ENCODE peak calls at places on chromosomes 5 and 9, in six cellular contexts. T is aorta, L is neural progenitor cell, N is transverse colon, H is astrocyte of the cerebellum, P is HFF-Myc. X is an unnamed sample.

GRCh38 chr5:163248856-163249255 is 188.5 kb upstream of the CCNG1 start:
- DNase-seq in T (no peak), L (no peak), N (no peak), H (peak; percentile 79), P (no peak), X (no peak)

GRCh38 chr5:121630402-121630801 is 221.3 kb upstream of the FTMT start:
- DNase-seq in T (no peak), L (peak; percentile 8), N (no peak), H (no peak), P (peak; percentile 5), X (no peak)

GRCh38 chr5:116892993-116893392 is 318.4 kb upstream of the SEMA6A start:
- DNase-seq in T (no peak), L (no peak), N (no peak), H (no peak), P (no peak), X (no peak)

GRCh38 chr5:61732796-61733195 is 400.7 kb downstream of the ZSWIM6 start:
- DNase-seq in T (no peak), L (no peak), N (no peak), H (no peak), P (no peak), X (no peak)

GRCh38 chr5:31021181-31021624 is 172.3 kb upstream of the CDH6 start:
- DNase-seq in T (no peak), L (no peak), N (no peak), H (no peak), P (no peak), X (no peak)

GRCh38 chr9:17134843-17135577 is at the start of gene CNTLN:
- DNase-seq in T (peak; percentile 99), L (peak; percentile 89), N (peak; percentile 93), H (peak; percentile 65), P (peak; percentile 80), X (peak; percentile 87)

GRCh38 chr9:87206064-87206661 is 258.9 kb upstream of the GAS1 start:
- DNase-seq in T (no peak), L (no peak), N (no peak), H (peak; percentile 68), P (peak; percentile 56), X (peak; percentile 54)

GRCh38 chr5:90809695-90810094 is 251.1 kb downstream of the ADGRV1 start:
- DNase-seq in T (no peak), L (no peak), N (no peak), H (no peak), P (no peak), X (no peak)

GRCh38 chr9:122386316-122386872 is 15.6 kb downstream of the PTGS1 start:
- DNase-seq in T (no peak), L (no peak), N (no peak), H (no peak), P (no peak), X (no peak)

GRCh38 chr9:128072144-128073021 is 4.4 kb downstream of the SLC25A25 start:
- DNase-seq in T (peak; percentile 88), L (no peak), N (peak; percentile 89), H (peak; percentile 54), P (no peak), X (peak; percentile 77)

GRCh38 chr5:72878854-72879253 is 62.4 kb downstream of the TNPO1 start:
- DNase-seq in T (no peak), L (no peak), N (no peak), H (peak; percentile 26), P (no peak), X (no peak)

GRCh38 chr9:93184439-93185221 is 691 bp downstream of the WNK2 start:
- DNase-seq in T (no peak), L (peak; percentile 65), N (peak; percentile 25), H (no peak), P (no peak), X (no peak)

GRCh38 chr5:172436078-172436873 is 18.0 kb downstream of the SH3PXD2B start:
- DNase-seq in T (peak; percentile 47), L (no peak), N (no peak), H (no peak), P (no peak), X (no peak)

GRCh38 chr5:58582004-58582403 is 871 bp upstream of the RAB3C start:
- DNase-seq in T (no peak), L (peak; percentile 72), N (no peak), H (no peak), P (no peak), X (no peak)

GRCh38 chr5:80435476-80435875 is 27.6 kb downstream of the ZFYVE16 start:
- DNase-seq in T (no peak), L (no peak), N (no peak), H (no peak), P (no peak), X (no peak)

GRCh38 chr9:3014164-3014563 is 170.3 kb upstream of the PUM3 start:
- DNase-seq in T (no peak), L (no peak), N (no peak), H (no peak), P (no peak), X (no peak)

GRCh38 chr5:143111799-143112198 is 291.7 kb downstream of the NR3C1 start:
- DNase-seq in T (no peak), L (no peak), N (no peak), H (no peak), P (no peak), X (no peak)

GRCh38 chr5:121962347-121962670 is 534 bp downstream of the SRFBP1 start:
- DNase-seq in T (no peak), L (no peak), N (no peak), H (no peak), P (no peak), X (no peak)

GRCh38 chr9:37297592-37297991 is 124.9 kb upstream of the GRHPR start:
- DNase-seq in T (no peak), L (no peak), N (no peak), H (no peak), P (no peak), X (no peak)

GRCh38 chr9:91847576-91847975 is 102.5 kb downstream of the ROR2 start:
- DNase-seq in T (no peak), L (no peak), N (no peak), H (no peak), P (peak; percentile 64), X (no peak)

GRCh38 chr5:66306105-66306843 is 162.2 kb downstream of the SREK1 start:
- DNase-seq in T (no peak), L (peak; percentile 77), N (peak; percentile 34), H (peak; percentile 63), P (peak; percentile 33), X (peak; percentile 55)

GRCh38 chr5:150562832-150563231 is 54.9 kb downstream of the NDST1 start:
- DNase-seq in T (no peak), L (peak; percentile 40), N (peak; percentile 52), H (no peak), P (no peak), X (peak; percentile 69)

GRCh38 chr5:67192719-67193464 is 3.7 kb downstream of the CD180 start:
- DNase-seq in T (no peak), L (no peak), N (no peak), H (peak; percentile 32), P (no peak), X (no peak)

GRCh38 chr5:106094128-106094726 is 1576.5 kb downstream of the EFNA5 start:
- DNase-seq in T (no peak), L (no peak), N (peak; percentile 9), H (peak; percentile 31), P (peak; percentile 21), X (peak; percentile 55)

DNA sequence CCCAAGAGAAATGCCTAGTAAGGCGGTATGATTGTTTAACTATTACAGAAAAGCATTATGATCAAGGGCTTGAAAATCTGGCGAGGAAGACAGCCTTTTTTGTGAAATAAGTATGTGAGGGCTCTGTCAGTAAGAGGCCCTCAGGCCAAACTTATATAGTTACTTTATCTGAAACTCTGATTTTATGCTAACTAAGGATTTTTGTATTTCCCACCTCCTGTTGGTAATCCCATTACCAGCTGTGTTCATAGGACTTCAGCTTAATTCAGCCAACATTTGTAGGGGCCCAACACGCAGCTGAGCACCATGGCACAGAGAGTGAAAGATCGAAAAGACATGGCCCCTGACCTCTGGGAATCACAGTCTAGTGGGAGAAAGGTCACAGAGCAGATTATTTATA is 318.3 kb upstream of the WWC1 start:
- DNase-seq in T (no peak), L (no peak), N (no peak), H (no peak), P (no peak), X (no peak)
- H3K4me3 ChIP-seq in T (no peak overlapping the region), L (no peak overlapping the region), N (no peak overlapping the region), H (no peak overlapping the region), P (no peak overlapping the region), X (no peak overlapping the region)

GRCh38 chr5:57298295-57298984 is 124.6 kb downstream of the GPBP1 start:
- DNase-seq in T (peak; percentile 86), L (peak; percentile 94), N (peak; percentile 94), H (peak; percentile 87), P (peak; percentile 77), X (peak; percentile 84)
- H3K4me3 ChIP-seq in T (no peak overlapping the region), L (no peak overlapping the region), N (no peak overlapping the region), H (no peak overlapping the region), P (no peak overlapping the region), X (no peak overlapping the region)

GRCh38 chr9:124281934-124282351 is 24.2 kb downstream of the NEK6 start:
- DNase-seq in T (no peak), L (no peak), N (peak; percentile 63), H (peak; percentile 55), P (no peak), X (peak; percentile 67)
- H3K4me3 ChIP-seq in T (no peak overlapping the region), L (no peak overlapping the region), N (no peak overlapping the region), H (no peak overlapping the region), P (no peak overlapping the region), X (no peak overlapping the region)

GRCh38 chr9:134379774-134380431 is 53.6 kb downstream of the RXRA start:
- DNase-seq in T (no peak), L (no peak), N (no peak), H (no peak), P (no peak), X (peak; percentile 89)

GRCh38 chr9:134377143-134377484 is 50.9 kb downstream of the RXRA start:
- DNase-seq in T (no peak), L (no peak), N (no peak), H (no peak), P (no peak), X (no peak)

GRCh38 chr9:134376386-134377142 is 50.3 kb downstream of the RXRA start:
- DNase-seq in T (no peak), L (no peak), N (no peak), H (no peak), P (no peak), X (no peak)

GRCh38 chr9:134378901-134379338 is 52.7 kb downstream of the RXRA start:
- DNase-seq in T (no peak), L (peak; percentile 32), N (peak; percentile 67), H (no peak), P (no peak), X (peak; percentile 87)

DNA sequence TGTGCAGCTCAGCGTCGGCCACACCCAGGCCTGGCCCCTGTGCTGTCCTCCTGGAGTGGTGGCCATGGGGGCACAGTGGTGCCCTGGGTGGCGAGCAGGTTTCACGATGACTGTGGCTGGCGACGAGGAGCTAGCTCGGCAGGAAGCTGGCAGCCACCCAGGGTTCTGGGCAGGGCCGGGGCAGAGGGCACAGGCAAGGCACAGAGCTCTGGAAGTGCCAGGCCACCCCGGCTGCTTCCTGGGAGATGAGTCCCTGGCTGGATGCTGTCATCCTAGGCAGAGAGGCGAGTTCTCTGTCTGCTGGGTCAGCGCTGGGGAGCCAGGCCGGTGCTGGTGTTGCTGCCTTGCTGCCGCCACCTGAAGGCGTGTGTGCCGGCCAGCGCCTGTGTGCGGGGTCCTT is 51.7 kb downstream of the RXRA start:
- DNase-seq in T (no peak), L (no peak), N (peak; percentile 94), H (no peak), P (no peak), X (peak; percentile 39)
- H3K4me3 ChIP-seq in T (no peak overlapping the region), L (no peak overlapping the region), N (no peak overlapping the region), H (no peak overlapping the region), P (no peak overlapping the region), X (no peak overlapping the region)